ENCODE peak calls at places on chromosomes 2 and 18, in six cellular contexts. F is stimulated activated CD8-positive, alpha-beta memory T cell treated with anti-CD3 and anti-CD28 coated beads, Interleukin-15, amount 100 ng/mL, for 48 hours; C is GM06990; A is substantia nigra; D is GM23248; X is activated effector memory CD4-positive, alpha-beta T cell treated with anti-CD3 and anti-CD28 coated beads, Interleukin-2, amount 50 U/mL, for 16 hours. T is an unnamed sample.

GRCh38 chr2:46985512-46985911 is 69.9 kb upstream of the MCFD2 start:
- DNase-seq in F (no peak), C (no peak), A (no peak), D (peak), X (no peak), T (no peak)

GRCh38 chr18:74082476-74083070 is 65.1 kb downstream of the FBXO15 start:
- DNase-seq in F (peak), C (peak), A (peak), D (peak), X (peak), T (peak)

GRCh38 chr2:162368494-162368893 is 24.6 kb downstream of the GCA start:
- DNase-seq in F (no peak), C (no peak), A (no peak), D (no peak), X (no peak), T (no peak)

GRCh38 chr18:23377669-23378469 is 75.2 kb upstream of the RIOK3 start:
- DNase-seq in F (no peak), C (no peak), A (no peak), D (peak), X (no peak), T (no peak)

GRCh38 chr2:229980440-229981184 is 58.3 kb downstream of the FBXO36 start:
- DNase-seq in F (no peak), C (peak), A (no peak), D (peak), X (no peak), T (no peak)

GRCh38 chr2:50438293-50438692 is 593.6 kb downstream of the NRXN1 start:
- DNase-seq in F (no peak), C (no peak), A (no peak), D (no peak), X (no peak), T (no peak)

GRCh38 chr2:1590611-1591460 is 153.5 kb downstream of the PXDN start:
- DNase-seq in F (no peak), C (no peak), A (no peak), D (no peak), X (peak), T (no peak)

GRCh38 chr2:43269074-43269572 is 42.7 kb upstream of the ZFP36L2 start:
- DNase-seq in F (no peak), C (no peak), A (no peak), D (peak), X (no peak), T (peak)

GRCh38 chr2:46179037-46179621 is 118.1 kb upstream of the EPAS1 start:
- DNase-seq in F (peak), C (peak), A (no peak), D (peak), X (peak), T (peak)

GRCh38 chr2:160876765-160877164 is 283.5 kb upstream of the TANK start:
- DNase-seq in F (no peak), C (no peak), A (no peak), D (peak), X (no peak), T (no peak)

GRCh38 chr2:65186093-65186868 is 41.4 kb upstream of the ACTR2 start:
- DNase-seq in F (no peak), C (no peak), A (no peak), D (no peak), X (no peak), T (no peak)

GRCh38 chr18:77803024-77803423 is 553.4 kb downstream of the GALR1 start:
- DNase-seq in F (no peak), C (no peak), A (no peak), D (no peak), X (no peak), T (no peak)

GRCh38 chr2:155930312-155930711 is 402.2 kb downstream of the NR4A2 start:
- DNase-seq in F (no peak), C (no peak), A (no peak), D (no peak), X (no peak), T (no peak)

GRCh38 chr2:188629890-188630483 is 338.3 kb downstream of the GULP1 start:
- DNase-seq in F (no peak), C (no peak), A (no peak), D (peak), X (no peak), T (no peak)

T was measured in NCI-H510A.